ENCODE peak calls at places on chromosome 16, in seven cellular contexts. Y is GM23248; G is DND-41; A is iPS DF 6.9; C is CD4-positive, alpha-beta memory T cell; Z is H1; B is right cardiac atrium. O is an unnamed sample.

GRCh38 chr16:116015-116414 is 22.5 kb downstream of the NPRL3 start:
- DNase-seq in Y (no peak), G (no peak), A (no peak), C (no peak), Z (no peak), B (no peak), O (no peak)

GRCh38 chr16:15770512-15770911 is 86.3 kb downstream of the MYH11 start:
- DNase-seq in Y (peak; percentile 67), G (no peak), A (no peak), C (no peak), Z (no peak), B (no peak), O (no peak)

GRCh38 chr16:50902457-50902856 is 160.6 kb downstream of the CYLD start:
- DNase-seq in Y (no peak), G (no peak), A (no peak), C (no peak), Z (no peak), B (no peak), O (no peak)

GRCh38 chr16:49580751-49581303 is 207.2 kb downstream of the C16orf78 start:
- DNase-seq in Y (no peak), G (no peak), A (no peak), C (no peak), Z (no peak), B (no peak), O (no peak)

GRCh38 chr16:7140899-7141298 is 191.7 kb upstream of the RBFOX1 start:
- DNase-seq in Y (no peak), G (no peak), A (no peak), C (no peak), Z (no peak), B (no peak), O (no peak)

GRCh38 chr16:719815-720506 is 985 bp upstream of the ANTKMT start:
- DNase-seq in Y (peak; percentile 38), G (peak; percentile 88), A (no peak), C (no peak), Z (no peak), B (no peak), O (no peak)

GRCh38 chr16:81266680-81267095 is 28.2 kb downstream of the BCO1 start:
- DNase-seq in Y (no peak), G (peak; percentile 36), A (no peak), C (no peak), Z (no peak), B (no peak), O (no peak)

GRCh38 chr16:9854665-9855064 is 327.6 kb downstream of the GRIN2A start:
- DNase-seq in Y (peak; percentile 55), G (no peak), A (no peak), C (no peak), Z (no peak), B (no peak), O (no peak)

GRCh38 chr16:13471036-13471435 is 448.9 kb upstream of the ERCC4 start:
- DNase-seq in Y (no peak), G (peak; percentile 16), A (no peak), C (no peak), Z (no peak), B (no peak), O (no peak)

GRCh38 chr16:16867994-16868393 is 489.1 kb downstream of the NPIPA7 start:
- DNase-seq in Y (no peak), G (no peak), A (no peak), C (no peak), Z (peak; percentile 51), B (no peak), O (no peak)

GRCh38 chr16:71727545-71728324 is 3.2 kb upstream of the PHLPP2 start:
- DNase-seq in Y (peak; percentile 9), G (no peak), A (no peak), C (no peak), Z (no peak), B (no peak), O (no peak)

GRCh38 chr16:53766304-53767016 is 62.5 kb downstream of the FTO start:
- DNase-seq in Y (peak; percentile 80), G (no peak), A (no peak), C (no peak), Z (no peak), B (no peak), O (no peak)

GRCh38 chr16:72355561-72355960 is 183.6 kb upstream of the PMFBP1 start:
- DNase-seq in Y (peak; percentile 59), G (no peak), A (no peak), C (no peak), Z (no peak), B (no peak), O (no peak)

GRCh38 chr16:56625943-56626654 is 518 bp downstream of the MT1E start:
- DNase-seq in Y (peak; percentile 94), G (no peak), A (no peak), C (no peak), Z (no peak), B (peak; percentile 88), O (peak; percentile 87)

GRCh38 chr16:82263456-82264159 is 93.6 kb upstream of the MPHOSPH6 start:
- DNase-seq in Y (peak; percentile 64), G (peak; percentile 60), A (peak; percentile 31), C (peak; percentile 35), Z (peak; percentile 68), B (no peak), O (peak; percentile 67)

GRCh38 chr16:16045879-16046278 is 96.5 kb downstream of the ABCC1 start:
- DNase-seq in Y (peak; percentile 16), G (no peak), A (no peak), C (no peak), Z (no peak), B (peak; percentile 49), O (no peak)

GRCh38 chr16:50154369-50154947 is 1.4 kb downstream of the TENT4B start:
- DNase-seq in Y (peak; percentile 42), G (no peak), A (no peak), C (peak; percentile 47), Z (no peak), B (no peak), O (no peak)

GRCh38 chr16:30535106-30535776 is 583 bp upstream of the ZNF747 start:
- DNase-seq in Y (peak; percentile 35), G (peak; percentile 69), A (no peak), C (peak; percentile 71), Z (no peak), B (no peak), O (no peak)

GRCh38 chr16:19559242-19559910 is 3.9 kb downstream of the VPS35L start:
- DNase-seq in Y (peak; percentile 79), G (no peak), A (no peak), C (no peak), Z (peak; percentile 46), B (no peak), O (no peak)

GRCh38 chr16:48597563-48598392 is 12.2 kb downstream of the N4BP1 start:
- DNase-seq in Y (peak; percentile 35), G (no peak), A (no peak), C (no peak), Z (no peak), B (no peak), O (no peak)

GRCh38 chr16:8962393-8963009 is 1.2 kb downstream of the USP7 start:
- DNase-seq in Y (peak; percentile 48), G (peak; percentile 62), A (no peak), C (peak; percentile 83), Z (no peak), B (no peak), O (no peak)

GRCh38 chr16:17474037-17474436 is 3.3 kb upstream of the XYLT1 start:
- DNase-seq in Y (peak; percentile 55), G (peak; percentile 48), A (no peak), C (no peak), Z (no peak), B (peak; percentile 38), O (no peak)

GRCh38 chr16:1871974-1872635 is at the start of gene MEIOB:
- DNase-seq in Y (peak; percentile 54), G (no peak), A (peak; percentile 18), C (no peak), Z (peak; percentile 96), B (peak; percentile 73), O (peak; percentile 52)

GRCh38 chr16:57984443-57985203 is 13.7 kb upstream of the CNGB1 start:
- DNase-seq in Y (peak; percentile 59), G (no peak), A (peak; percentile 83), C (peak; percentile 95), Z (peak; percentile 96), B (peak; percentile 95), O (peak; percentile 93)

GRCh38 chr16:22726868-22727267 is 87.1 kb upstream of the HS3ST2 start:
- DNase-seq in Y (peak; percentile 7), G (no peak), A (no peak), C (no peak), Z (no peak), B (no peak), O (no peak)

DNA sequence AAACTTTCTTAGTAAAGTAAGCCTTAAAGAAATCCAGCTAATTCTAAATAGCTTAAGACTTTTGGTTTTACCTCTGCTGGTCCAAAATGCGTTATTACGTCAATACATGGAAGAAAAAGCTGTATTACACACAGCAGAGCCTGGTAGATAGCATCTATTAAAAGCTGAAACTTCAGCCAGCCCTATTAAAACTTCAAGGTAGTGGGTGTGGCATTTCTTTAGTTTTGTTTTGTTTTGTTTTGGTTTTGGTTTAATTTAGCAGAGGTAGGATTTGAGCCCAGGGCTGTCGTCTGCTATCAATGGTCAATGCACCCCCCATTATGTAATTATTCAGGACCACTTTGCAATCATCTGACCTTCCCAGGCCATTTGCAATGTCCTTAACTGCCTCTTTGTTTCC is 318.4 kb upstream of the MAF start:
- DNase-seq in Y (no peak), G (no peak), A (no peak), C (no peak), Z (no peak), B (no peak), O (no peak)
- H3K27me3 ChIP-seq in Y (no peaks in the 10 kb centered on the region), G (no peaks in the 10 kb centered on the region), A (no peaks in the 10 kb centered on the region), C (no peaks in the 10 kb centered on the region), Z (no peaks in the 10 kb centered on the region), B (no peaks in the 10 kb centered on the region), O (no peaks in the 10 kb centered on the region)

GRCh38 chr16:79715088-79715487 is 114.6 kb upstream of the MAF start:
- DNase-seq in Y (no peak), G (no peak), A (no peak), C (no peak), Z (no peak), B (no peak), O (no peak)
- H3K27me3 ChIP-seq in Y (no peaks in the 10 kb centered on the region), G (peaks cover 6% of the 10 kb centered on the region), A (no peaks in the 10 kb centered on the region), C (no peaks in the 10 kb centered on the region), Z (no peaks in the 10 kb centered on the region), B (no peaks in the 10 kb centered on the region), O (no peaks in the 10 kb centered on the region)

GRCh38 chr16:84916156-84916555 is 95.2 kb downstream of the ZDHHC7 start:
- DNase-seq in Y (no peak), G (peak; percentile 10), A (no peak), C (no peak), Z (no peak), B (no peak), O (no peak)
- H3K27me3 ChIP-seq in Y (peaks cover 16% of the 10 kb centered on the region), G (peaks cover 36% of the 10 kb centered on the region), A (no peaks in the 10 kb centered on the region), C (no peaks in the 10 kb centered on the region), Z (no peaks in the 10 kb centered on the region), B (no peaks in the 10 kb centered on the region), O (no peaks in the 10 kb centered on the region)

GRCh38 chr16:87584271-87584670 is 18.0 kb upstream of the JPH3 start:
- DNase-seq in Y (peak; percentile 71), G (no peak), A (no peak), C (no peak), Z (no peak), B (no peak), O (no peak)

GRCh38 chr16:87585452-87586200 is 16.7 kb upstream of the JPH3 start:
- DNase-seq in Y (no peak), G (no peak), A (no peak), C (no peak), Z (no peak), B (no peak), O (no peak)

GRCh38 chr16:87583453-87584131 is 18.7 kb upstream of the JPH3 start:
- DNase-seq in Y (peak; percentile 80), G (no peak), A (no peak), C (no peak), Z (no peak), B (no peak), O (no peak)

GRCh38 chr16:87586201-87586782 is 16.0 kb upstream of the JPH3 start:
- DNase-seq in Y (no peak), G (no peak), A (no peak), C (no peak), Z (no peak), B (no peak), O (no peak)

GRCh38 chr16:87584975-87585374 is 17.3 kb upstream of the JPH3 start:
- DNase-seq in Y (no peak), G (no peak), A (no peak), C (no peak), Z (no peak), B (no peak), O (no peak)
- H3K27me3 ChIP-seq in Y (peaks cover 5% of the 10 kb centered on the region), G (no peaks in the 10 kb centered on the region), A (no peaks in the 10 kb centered on the region), C (no peaks in the 10 kb centered on the region), Z (no peaks in the 10 kb centered on the region), B (no peaks in the 10 kb centered on the region), O (no peaks in the 10 kb centered on the region)